ENCODE peak calls at places on chromosomes 6 and 20, in five cellular contexts. One of them, this sample, is unnamed.

GRCh38 chr6:92589970-92590369 is 829.4 kb downstream of the EPHA7 start:
- DNase-seq in effector CD4-positive, alpha-beta T cell: no peak
- DNase-seq in NCI-H526: no peak
- DNase-seq in left ventricle myocardium inferior: no peak
- DNase-seq in left cardiac atrium: no peak
- DNase-seq in this sample: no peak

GRCh38 chr20:22339091-22339881 is 245.1 kb downstream of the FOXA2 start:
- DNase-seq in left cardiac atrium: no peak
- DNase-seq in left ventricle myocardium inferior: no peak
- DNase-seq in NCI-H526: peak
- DNase-seq in effector CD4-positive, alpha-beta T cell: no peak
- DNase-seq in this sample: peak

GRCh38 chr6:34416877-34417371 is 8.9 kb downstream of the RPS10 start:
- DNase-seq in effector CD4-positive, alpha-beta T cell: no peak
- DNase-seq in left cardiac atrium: no peak
- DNase-seq in NCI-H526: no peak
- DNase-seq in left ventricle myocardium inferior: no peak
- DNase-seq in this sample: no peak

GRCh38 chr20:1281279-1282057 is 15.4 kb downstream of the SNPH start:
- DNase-seq in effector CD4-positive, alpha-beta T cell: no peak
- DNase-seq in left cardiac atrium: no peak
- DNase-seq in left ventricle myocardium inferior: no peak
- DNase-seq in NCI-H526: no peak
- DNase-seq in this sample: no peak

GRCh38 chr6:142121342-142121741 is 11.4 kb upstream of the GJE1 start:
- DNase-seq in left cardiac atrium: no peak
- DNase-seq in effector CD4-positive, alpha-beta T cell: no peak
- DNase-seq in NCI-H526: no peak
- DNase-seq in left ventricle myocardium inferior: no peak
- DNase-seq in this sample: no peak

GRCh38 chr20:60512436-60512835 is 554.2 kb downstream of the CDH26 start:
- DNase-seq in left ventricle myocardium inferior: no peak
- DNase-seq in NCI-H526: no peak
- DNase-seq in left cardiac atrium: no peak
- DNase-seq in effector CD4-positive, alpha-beta T cell: no peak
- DNase-seq in this sample: no peak

GRCh38 chr6:111973897-111974639 is 79.8 kb upstream of the CCN6 start:
- DNase-seq in NCI-H526: no peak
- DNase-seq in left cardiac atrium: no peak
- DNase-seq in left ventricle myocardium inferior: no peak
- DNase-seq in effector CD4-positive, alpha-beta T cell: no peak
- DNase-seq in this sample: no peak

GRCh38 chr6:73798592-73798991 is 102.6 kb downstream of the CD109 start:
- DNase-seq in effector CD4-positive, alpha-beta T cell: no peak
- DNase-seq in left cardiac atrium: peak
- DNase-seq in NCI-H526: no peak
- DNase-seq in left ventricle myocardium inferior: no peak
- DNase-seq in this sample: no peak

GRCh38 chr6:15770347-15771143 is 107.7 kb upstream of the DTNBP1 start:
- DNase-seq in effector CD4-positive, alpha-beta T cell: no peak
- DNase-seq in left cardiac atrium: no peak
- DNase-seq in left ventricle myocardium inferior: no peak
- DNase-seq in NCI-H526: no peak
- DNase-seq in this sample: no peak

GRCh38 chr6:119683022-119683421 is 333.5 kb upstream of the MAN1A1 start:
- DNase-seq in NCI-H526: no peak
- DNase-seq in effector CD4-positive, alpha-beta T cell: no peak
- DNase-seq in left cardiac atrium: no peak
- DNase-seq in left ventricle myocardium inferior: no peak
- DNase-seq in this sample: no peak

GRCh38 chr6:155528982-155529453 is 73.4 kb upstream of the NOX3 start:
- DNase-seq in effector CD4-positive, alpha-beta T cell: no peak
- DNase-seq in left cardiac atrium: no peak
- DNase-seq in left ventricle myocardium inferior: no peak
- DNase-seq in NCI-H526: no peak
- DNase-seq in this sample: peak

GRCh38 chr20:50645253-50646068 is 45.9 kb downstream of the RIPOR3 start:
- DNase-seq in left ventricle myocardium inferior: peak
- DNase-seq in NCI-H526: no peak
- DNase-seq in left cardiac atrium: peak
- DNase-seq in effector CD4-positive, alpha-beta T cell: no peak
- DNase-seq in this sample: peak

GRCh38 chr20:33861458-33861857 is 50.3 kb downstream of the CHMP4B start:
- DNase-seq in NCI-H526: no peak
- DNase-seq in left ventricle myocardium inferior: no peak
- DNase-seq in left cardiac atrium: no peak
- DNase-seq in effector CD4-positive, alpha-beta T cell: no peak
- DNase-seq in this sample: no peak

GRCh38 chr6:97394160-97394748 is 111.2 kb upstream of the MMS22L start:
- DNase-seq in left cardiac atrium: no peak
- DNase-seq in NCI-H526: peak
- DNase-seq in left ventricle myocardium inferior: no peak
- DNase-seq in effector CD4-positive, alpha-beta T cell: peak
- DNase-seq in this sample: no peak

GRCh38 chr20:33687370-33687915 is 1.3 kb upstream of the E2F1 start:
- DNase-seq in left ventricle myocardium inferior: no peak
- DNase-seq in NCI-H526: no peak
- DNase-seq in left cardiac atrium: no peak
- DNase-seq in effector CD4-positive, alpha-beta T cell: no peak
- DNase-seq in this sample: no peak

GRCh38 chr6:79518850-79519249 is 18.4 kb downstream of the LCA5 start:
- DNase-seq in left ventricle myocardium inferior: no peak
- DNase-seq in NCI-H526: no peak
- DNase-seq in effector CD4-positive, alpha-beta T cell: no peak
- DNase-seq in left cardiac atrium: no peak
- DNase-seq in this sample: no peak

GRCh38 chr20:47784599-47785320 is 521 bp downstream of the SULF2 start:
- DNase-seq in left cardiac atrium: peak
- DNase-seq in effector CD4-positive, alpha-beta T cell: no peak
- DNase-seq in left ventricle myocardium inferior: peak
- DNase-seq in NCI-H526: peak
- DNase-seq in this sample: peak

GRCh38 chr6:47352169-47352568 is 42.5 kb upstream of the TNFRSF21 start:
- DNase-seq in NCI-H526: no peak
- DNase-seq in effector CD4-positive, alpha-beta T cell: no peak
- DNase-seq in left ventricle myocardium inferior: no peak
- DNase-seq in left cardiac atrium: no peak
- DNase-seq in this sample: no peak

GRCh38 chr6:89970609-89971337 is 76.5 kb downstream of the GJA10 start:
- DNase-seq in NCI-H526: peak
- DNase-seq in left cardiac atrium: peak
- DNase-seq in effector CD4-positive, alpha-beta T cell: no peak
- DNase-seq in left ventricle myocardium inferior: no peak
- DNase-seq in this sample: peak

GRCh38 chr6:127365874-127366273 is 22.5 kb upstream of the ECHDC1 start:
- DNase-seq in NCI-H526: no peak
- DNase-seq in effector CD4-positive, alpha-beta T cell: no peak
- DNase-seq in left cardiac atrium: no peak
- DNase-seq in left ventricle myocardium inferior: no peak
- DNase-seq in this sample: no peak

GRCh38 chr6:122678841-122679240 is 68.6 kb downstream of the PKIB start:
- DNase-seq in NCI-H526: no peak
- DNase-seq in left cardiac atrium: no peak
- DNase-seq in effector CD4-positive, alpha-beta T cell: no peak
- DNase-seq in left ventricle myocardium inferior: no peak
- DNase-seq in this sample: no peak

GRCh38 chr6:24431045-24431451 is 28.3 kb downstream of the MRS2 start:
- DNase-seq in effector CD4-positive, alpha-beta T cell: no peak
- DNase-seq in left ventricle myocardium inferior: no peak
- DNase-seq in left cardiac atrium: no peak
- DNase-seq in NCI-H526: peak
- DNase-seq in this sample: no peak

GRCh38 chr6:25130518-25130917 is 148.7 kb upstream of the CARMIL1 start:
- DNase-seq in NCI-H526: no peak
- DNase-seq in left cardiac atrium: no peak
- DNase-seq in effector CD4-positive, alpha-beta T cell: no peak
- DNase-seq in left ventricle myocardium inferior: no peak
- DNase-seq in this sample: no peak

GRCh38 chr20:6122873-6123649 is at the start of gene FERMT1:
- DNase-seq in left cardiac atrium: peak
- DNase-seq in left ventricle myocardium inferior: peak
- DNase-seq in NCI-H526: peak
- DNase-seq in effector CD4-positive, alpha-beta T cell: no peak
- DNase-seq in this sample: peak

GRCh38 chr6:3848925-3849605 is at the start of gene FAM50B:
- DNase-seq in effector CD4-positive, alpha-beta T cell: peak
- DNase-seq in left ventricle myocardium inferior: peak
- DNase-seq in left cardiac atrium: peak
- DNase-seq in NCI-H526: peak
- DNase-seq in this sample: peak

GRCh38 chr20:21577551-21577950 is 63.7 kb upstream of the NKX2-2 start:
- DNase-seq in effector CD4-positive, alpha-beta T cell: no peak
- DNase-seq in NCI-H526: no peak
- DNase-seq in left ventricle myocardium inferior: no peak
- DNase-seq in left cardiac atrium: no peak
- DNase-seq in this sample: no peak

GRCh38 chr20:50026746-50027575 is 44.2 kb downstream of the SNAI1 start:
- DNase-seq in left ventricle myocardium inferior: no peak
- DNase-seq in effector CD4-positive, alpha-beta T cell: no peak
- DNase-seq in left cardiac atrium: no peak
- DNase-seq in NCI-H526: no peak
- DNase-seq in this sample: no peak

GRCh38 chr6:158417760-158418098 is 105.5 kb downstream of the TULP4 start:
- DNase-seq in left cardiac atrium: no peak
- DNase-seq in effector CD4-positive, alpha-beta T cell: no peak
- DNase-seq in NCI-H526: no peak
- DNase-seq in left ventricle myocardium inferior: no peak
- DNase-seq in this sample: no peak

GRCh38 chr6:25054469-25054868 is 118.7 kb upstream of the RIPOR2 start:
- DNase-seq in NCI-H526: no peak
- DNase-seq in left cardiac atrium: no peak
- DNase-seq in effector CD4-positive, alpha-beta T cell: no peak
- DNase-seq in left ventricle myocardium inferior: no peak
- DNase-seq in this sample: no peak

GRCh38 chr6:16548121-16548520 is 213.1 kb downstream of the ATXN1 start:
- DNase-seq in NCI-H526: no peak
- DNase-seq in left cardiac atrium: no peak
- DNase-seq in effector CD4-positive, alpha-beta T cell: no peak
- DNase-seq in left ventricle myocardium inferior: no peak
- DNase-seq in this sample: no peak